ENCODE peak calls at places on chromosomes 1 and 21, in ten cellular contexts. H is stomach, Y is IMR-90, G is H1, A is A549, K is transverse colon, W is heart left ventricle, R is uterus, Z is body of pancreas, S is Peyer's patch. O is an unnamed sample.

GRCh38 chr1:15684042-15684461 is at the start of gene PLEKHM2:
- DNase-seq in H (peak), Y (peak), G (no peak), A (no peak), K (peak), W (peak), R (peak), Z (peak), S (peak), O (peak)

GRCh38 chr1:246930830-246931548 is 759 bp downstream of the AHCTF1 start:
- DNase-seq in H (peak), Y (peak), G (no peak), A (peak), K (peak), W (peak), R (peak), Z (peak), S (peak), O (peak)

GRCh38 chr1:227901906-227902640 is 45.7 kb downstream of the WNT9A start:
- DNase-seq in H (no peak), Y (peak), G (no peak), A (peak), K (no peak), W (peak), R (no peak), Z (no peak), S (no peak), O (no peak)

GRCh38 chr1:56190975-56191768 is 388.2 kb downstream of the PLPP3 start:
- DNase-seq in H (no peak), Y (peak), G (no peak), A (peak), K (no peak), W (no peak), R (no peak), Z (no peak), S (no peak), O (no peak)

GRCh38 chr21:28018741-28019669 is 973.7 kb downstream of the LTN1 start:
- DNase-seq in H (no peak), Y (peak), G (no peak), A (no peak), K (no peak), W (no peak), R (no peak), Z (peak), S (no peak), O (no peak)

GRCh38 chr1:205664399-205665108 is 15.8 kb downstream of the SLC45A3 start:
- DNase-seq in H (peak), Y (peak), G (no peak), A (no peak), K (peak), W (no peak), R (no peak), Z (peak), S (peak), O (no peak)

GRCh38 chr1:61453111-61453961 is 271.6 kb downstream of the TM2D1 start:
- DNase-seq in H (peak), Y (peak), G (peak), A (peak), K (peak), W (peak), R (peak), Z (peak), S (peak), O (peak)

GRCh38 chr1:203422656-203423055 is 53.0 kb upstream of the PRELP start:
- DNase-seq in H (no peak), Y (no peak), G (no peak), A (no peak), K (no peak), W (no peak), R (no peak), Z (no peak), S (no peak), O (no peak)

GRCh38 chr1:31703431-31704260 is at the start of gene COL16A1:
- DNase-seq in H (peak), Y (peak), G (no peak), A (no peak), K (peak), W (peak), R (peak), Z (peak), S (peak), O (peak)

GRCh38 chr1:207645632-207646081 is 724 bp downstream of the CR1L start:
- DNase-seq in H (no peak), Y (no peak), G (no peak), A (no peak), K (no peak), W (no peak), R (no peak), Z (no peak), S (no peak), O (no peak)

GRCh38 chr21:14862794-14863720 is 201.7 kb downstream of the NRIP1 start:
- DNase-seq in H (no peak), Y (peak), G (no peak), A (no peak), K (no peak), W (no peak), R (no peak), Z (no peak), S (no peak), O (peak)

GRCh38 chr1:205518616-205519540 is 14.4 kb downstream of the CDK18 start:
- DNase-seq in H (peak), Y (no peak), G (no peak), A (no peak), K (peak), W (no peak), R (no peak), Z (peak), S (no peak), O (no peak)

GRCh38 chr1:154591206-154591605 is 16.8 kb downstream of the ADAR start:
- DNase-seq in H (no peak), Y (no peak), G (no peak), A (no peak), K (no peak), W (no peak), R (no peak), Z (no peak), S (no peak), O (no peak)

GRCh38 chr1:241698177-241698576 is 46.1 kb downstream of the WDR64 start:
- DNase-seq in H (no peak), Y (no peak), G (no peak), A (no peak), K (no peak), W (no peak), R (no peak), Z (no peak), S (no peak), O (no peak)

GRCh38 chr1:17531682-17532487 is 7.6 kb upstream of the ARHGEF10L start:
- DNase-seq in H (peak), Y (no peak), G (no peak), A (no peak), K (peak), W (peak), R (peak), Z (peak), S (peak), O (peak)

GRCh38 chr1:161226759-161227158 is 899 bp downstream of the TOMM40L start:
- DNase-seq in H (no peak), Y (no peak), G (no peak), A (no peak), K (no peak), W (no peak), R (no peak), Z (no peak), S (no peak), O (no peak)

GRCh38 chr1:88802404-88802803 is 89.0 kb downstream of the GTF2B start:
- DNase-seq in H (no peak), Y (no peak), G (no peak), A (no peak), K (no peak), W (no peak), R (no peak), Z (no peak), S (no peak), O (peak)

GRCh38 chr1:1678581-1679380 is 13.8 kb downstream of the SLC35E2B start:
- DNase-seq in H (peak), Y (no peak), G (no peak), A (peak), K (peak), W (peak), R (no peak), Z (peak), S (peak), O (no peak)

GRCh38 chr1:33682371-33682770 is 181.5 kb upstream of the HMGB4 start:
- DNase-seq in H (no peak), Y (no peak), G (no peak), A (no peak), K (no peak), W (no peak), R (no peak), Z (no peak), S (no peak), O (no peak)

GRCh38 chr1:100322436-100323211 is 29.7 kb upstream of the CDC14A start:
- DNase-seq in H (no peak), Y (peak), G (no peak), A (peak), K (no peak), W (no peak), R (no peak), Z (no peak), S (no peak), O (no peak)

GRCh38 chr1:45809761-45810160 is 6.3 kb downstream of the MAST2 start:
- DNase-seq in H (no peak), Y (no peak), G (no peak), A (no peak), K (no peak), W (no peak), R (no peak), Z (no peak), S (no peak), O (no peak)

GRCh38 chr21:36584980-36585940 is 105.3 kb upstream of the CLDN14 start:
- DNase-seq in H (no peak), Y (no peak), G (no peak), A (peak), K (no peak), W (no peak), R (no peak), Z (no peak), S (no peak), O (no peak)

GRCh38 chr1:247209306-247209900 is 37.6 kb upstream of the ZNF124 start:
- DNase-seq in H (no peak), Y (peak), G (no peak), A (no peak), K (no peak), W (no peak), R (no peak), Z (no peak), S (no peak), O (no peak)

GRCh38 chr1:169044296-169044695 is 62.2 kb upstream of the ATP1B1 start:
- DNase-seq in H (no peak), Y (no peak), G (no peak), A (no peak), K (no peak), W (no peak), R (no peak), Z (no peak), S (peak), O (no peak)

GRCh38 chr1:117142200-117142599 is 20.7 kb upstream of the TRIM45 start:
- DNase-seq in H (no peak), Y (peak), G (no peak), A (no peak), K (no peak), W (no peak), R (no peak), Z (no peak), S (no peak), O (no peak)

GRCh38 chr1:920008-920407 is 3.7 kb upstream of the SAMD11 start:
- DNase-seq in H (no peak), Y (no peak), G (no peak), A (no peak), K (no peak), W (no peak), R (no peak), Z (peak), S (no peak), O (no peak)

GRCh38 chr1:30087465-30087864 is 635.9 kb downstream of the MATN1 start:
- DNase-seq in H (no peak), Y (no peak), G (peak), A (peak), K (no peak), W (no peak), R (no peak), Z (no peak), S (no peak), O (no peak)

GRCh38 chr1:204493882-204494280 is 724 bp downstream of the PIK3C2B start:
- DNase-seq in H (peak), Y (peak), G (no peak), A (peak), K (peak), W (peak), R (peak), Z (peak), S (peak), O (peak)

GRCh38 chr1:21647431-21648373 is 21.5 kb downstream of the RAP1GAP start:
- DNase-seq in H (no peak), Y (peak), G (peak), A (peak), K (peak), W (no peak), R (no peak), Z (peak), S (no peak), O (peak)

GRCh38 chr21:42447182-42447581 is 43.5 kb downstream of the UBASH3A start:
- DNase-seq in H (no peak), Y (no peak), G (no peak), A (no peak), K (no peak), W (no peak), R (no peak), Z (no peak), S (no peak), O (no peak)

GRCh38 chr1:94049791-94050190 is 71.2 kb downstream of the ABCA4 start:
- DNase-seq in H (no peak), Y (no peak), G (no peak), A (no peak), K (no peak), W (no peak), R (no peak), Z (no peak), S (no peak), O (no peak)

GRCh38 chr1:64093941-64094340 is 109.5 kb upstream of the UBE2U start:
- DNase-seq in H (no peak), Y (peak), G (no peak), A (no peak), K (no peak), W (no peak), R (no peak), Z (no peak), S (no peak), O (no peak)

GRCh38 chr1:181255270-181255929 is 166.9 kb downstream of the IER5 start:
- DNase-seq in H (no peak), Y (peak), G (no peak), A (peak), K (no peak), W (no peak), R (no peak), Z (peak), S (no peak), O (peak)

GRCh38 chr1:242086093-242086492 is 87.2 kb upstream of the MAP1LC3C start:
- DNase-seq in H (no peak), Y (no peak), G (peak), A (no peak), K (no peak), W (no peak), R (no peak), Z (no peak), S (no peak), O (no peak)

GRCh38 chr1:182851825-182852224 is 12.7 kb downstream of the DHX9 start:
- DNase-seq in H (no peak), Y (no peak), G (no peak), A (no peak), K (no peak), W (no peak), R (no peak), Z (no peak), S (no peak), O (no peak)

GRCh38 chr1:51842255-51842654 is 36.3 kb downstream of the NRDC start:
- DNase-seq in H (no peak), Y (no peak), G (no peak), A (no peak), K (no peak), W (no peak), R (no peak), Z (no peak), S (no peak), O (no peak)

DNA sequence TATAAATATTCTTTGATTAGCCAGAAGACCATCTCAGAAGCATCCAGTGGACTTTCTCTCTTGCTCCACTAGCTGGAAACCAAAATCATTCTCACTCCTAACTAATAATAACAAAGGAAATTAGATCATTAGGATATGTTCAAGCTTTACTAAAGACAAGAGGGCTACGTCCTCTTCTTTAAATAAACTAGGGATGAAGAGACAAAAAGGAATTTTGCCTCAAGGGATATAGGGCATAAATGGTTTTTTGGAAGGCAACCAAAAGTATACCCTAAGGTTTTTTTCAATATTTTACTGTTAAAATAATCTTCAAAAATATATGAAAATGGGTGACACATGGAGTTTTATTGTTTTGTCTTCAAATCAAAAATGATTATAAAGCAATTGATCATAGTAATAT is 745.8 kb downstream of the MRPL39 start:
- DNase-seq in H (no peak), Y (no peak), G (no peak), A (no peak), K (no peak), W (no peak), R (no peak), Z (no peak), S (no peak), O (no peak)
- H3K4me3 ChIP-seq in H (no peak), Y (no peak), G (no peak), A (no peak), K (no peak), W (no peak), R (no peak), Z (no peak), S (no peak), O (no peak)

DNA sequence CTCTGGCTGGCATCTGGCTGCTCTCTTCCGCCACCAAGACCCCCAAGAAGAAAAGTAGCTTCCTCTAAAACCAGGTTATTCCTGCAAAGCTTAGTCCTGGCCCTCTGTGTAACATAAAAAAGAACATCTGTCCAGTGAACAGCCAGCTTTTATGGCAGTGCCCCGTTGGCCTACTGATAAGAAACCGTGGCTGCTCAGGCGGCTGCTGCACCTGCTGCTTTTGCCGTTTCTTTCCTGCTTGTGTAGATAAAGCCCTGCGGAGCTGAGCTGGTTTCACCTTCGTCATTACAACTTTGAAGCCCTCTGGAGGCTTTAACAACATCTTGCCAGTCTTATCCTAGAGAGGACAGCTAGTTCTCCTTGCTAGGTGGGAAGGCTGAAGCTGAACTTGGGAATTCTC is 20.5 kb downstream of the ELAPOR1 start:
- DNase-seq in H (peak), Y (no peak), G (no peak), A (no peak), K (peak), W (no peak), R (no peak), Z (peak), S (peak), O (no peak)
- H3K27ac ChIP-seq in H (peak), Y (no peak), G (no peak), A (no peak), K (peak), W (no peak), R (no peak), Z (peak), S (no peak), O (no peak)

GRCh38 chr1:27071049-27071416 is 58.4 kb upstream of the TENT5B start:
- DNase-seq in H (no peak), Y (peak), G (no peak), A (no peak), K (no peak), W (peak), R (no peak), Z (peak), S (no peak), O (peak)

GRCh38 chr1:27060879-27061278 is 48.2 kb upstream of the TENT5B start:
- DNase-seq in H (no peak), Y (no peak), G (no peak), A (no peak), K (no peak), W (no peak), R (no peak), Z (no peak), S (no peak), O (no peak)

GRCh38 chr1:27070390-27071048 is 57.9 kb upstream of the TENT5B start:
- DNase-seq in H (peak), Y (no peak), G (no peak), A (no peak), K (no peak), W (no peak), R (no peak), Z (peak), S (no peak), O (peak)

GRCh38 chr1:27068922-27069321 is 56.3 kb upstream of the TENT5B start:
- DNase-seq in H (no peak), Y (no peak), G (no peak), A (no peak), K (no peak), W (no peak), R (no peak), Z (no peak), S (no peak), O (no peak)

DNA sequence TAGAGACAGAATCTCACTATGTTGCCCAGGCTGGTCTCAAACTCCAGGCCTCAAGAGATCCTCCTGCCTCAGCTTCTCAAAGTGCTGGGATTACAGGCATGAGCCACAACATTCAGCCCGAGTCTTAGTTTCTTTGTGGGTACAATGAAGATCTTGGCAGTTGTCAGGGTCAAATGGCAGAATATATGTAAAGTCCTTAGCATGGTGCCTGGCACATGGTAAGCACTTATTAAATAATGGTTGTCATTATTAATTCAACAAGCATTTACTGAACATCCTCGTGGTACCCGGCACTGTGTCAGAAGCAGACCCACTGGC is 53.6 kb upstream of the TENT5B start:
- DNase-seq in H (no peak), Y (no peak), G (no peak), A (no peak), K (no peak), W (no peak), R (no peak), Z (no peak), S (no peak), O (no peak)
- TF ChIP-seq POLR2A in H (no peak), Y (no peak), G (no peak), A (no peak), K (no peak), W (no peak), R (no peak), Z (no peak), S (no peak), O (no peak)

DNA sequence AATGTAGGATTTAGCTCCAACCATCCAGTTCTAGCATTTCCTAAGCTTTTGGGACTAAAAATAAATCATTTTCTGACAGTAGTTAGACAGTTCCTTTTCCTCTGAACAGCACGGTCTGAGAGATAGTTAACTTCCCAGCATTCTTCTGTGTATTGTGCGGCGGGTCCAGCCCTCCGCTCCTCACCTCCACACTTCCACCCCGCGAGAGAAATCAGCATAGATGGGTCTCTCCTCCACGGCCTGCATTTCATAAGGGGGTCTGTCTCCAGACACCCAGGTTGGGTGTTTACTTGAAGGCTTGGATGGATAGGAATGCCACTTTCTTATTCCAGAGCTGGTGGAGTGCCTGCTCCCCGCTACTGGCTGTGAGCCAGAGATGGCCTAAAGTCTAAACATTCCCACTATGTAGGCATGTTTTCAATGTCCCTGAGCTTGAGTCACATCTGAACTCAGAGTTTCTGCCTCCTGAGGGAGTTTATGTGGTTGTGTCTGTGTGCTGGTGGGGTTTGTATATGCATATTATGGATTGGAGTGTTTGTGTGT is 38.0 kb upstream of the PPP2R5A start:
- DNase-seq in H (no peak), Y (peak), G (no peak), A (no peak), K (no peak), W (no peak), R (no peak), Z (no peak), S (no peak), O (peak)
- H3K4me3 ChIP-seq in H (no peak), Y (no peak), G (no peak), A (no peak), K (no peak), W (peak), R (no peak), Z (no peak), S (no peak), O (no peak)

GRCh38 chr1:3668148-3668547 is 15.8 kb downstream of the TP73 start:
- DNase-seq in H (no peak), Y (no peak), G (no peak), A (no peak), K (peak), W (no peak), R (no peak), Z (peak), S (no peak), O (no peak)

GRCh38 chr1:3670823-3671251 is 18.5 kb downstream of the TP73 start:
- DNase-seq in H (no peak), Y (no peak), G (no peak), A (no peak), K (no peak), W (peak), R (no peak), Z (peak), S (no peak), O (no peak)

GRCh38 chr1:3668585-3669300 is 16.4 kb downstream of the TP73 start:
- DNase-seq in H (peak), Y (no peak), G (no peak), A (peak), K (peak), W (peak), R (no peak), Z (peak), S (peak), O (peak)

GRCh38 chr1:3669971-3670431 is 17.7 kb downstream of the TP73 start:
- DNase-seq in H (no peak), Y (no peak), G (no peak), A (no peak), K (no peak), W (peak), R (no peak), Z (peak), S (peak), O (no peak)

GRCh38 chr1:3669421-3669821 is 17.1 kb downstream of the TP73 start:
- DNase-seq in H (no peak), Y (no peak), G (no peak), A (no peak), K (peak), W (peak), R (no peak), Z (peak), S (no peak), O (no peak)
- H3K27ac ChIP-seq in H (no peak), Y (no peak), G (no peak), A (no peak), K (no peak), W (no peak), R (no peak), Z (no peak), S (no peak), O (no peak)

O was measured in adrenal gland.